ENCODE peak calls at places on chromosomes 12 and 14, in four cellular contexts. H is Calu3; S is activated naive CD8-positive, alpha-beta T cell treated with anti-CD3 and anti-CD28 coated beads, Interleukin-2, amount 50 U/mL, for 24 hours; T is upper lobe of right lung. B is an unnamed sample.

GRCh38 chr12:19070341-19070740 is 59.2 kb upstream of the PLEKHA5 start:
- DNase-seq in S (no peak), T (no peak), H (no peak), B (no peak)

GRCh38 chr12:6965026-6965661 is 5.3 kb downstream of the PHB2 start:
- DNase-seq in S (peak), T (peak), H (peak), B (peak)

GRCh38 chr14:53227154-53227718 is 74.1 kb upstream of the DDHD1 start:
- DNase-seq in S (no peak), H (no peak), T (no peak), B (no peak)

GRCh38 chr12:43937947-43938346 is 102.1 kb downstream of the TMEM117 start:
- DNase-seq in T (no peak), S (peak), H (no peak), B (peak)

GRCh38 chr12:116735951-116736599 is 1.8 kb downstream of the SPRING1 start:
- DNase-seq in H (peak), S (no peak), T (peak), B (no peak)

GRCh38 chr12:17304503-17305347 is 698.8 kb upstream of the LMO3 start:
- DNase-seq in H (no peak), T (no peak), S (no peak), B (no peak)

GRCh38 chr14:95885866-95886265 is 9.2 kb downstream of the TUNAR start:
- DNase-seq in S (no peak), T (no peak), H (peak), B (no peak)

GRCh38 chr12:109459247-109459646 is 17.9 kb downstream of the KCTD10 start:
- DNase-seq in S (no peak), T (no peak), H (no peak), B (no peak)

GRCh38 chr12:14473707-14474287 is 93.9 kb downstream of the PLBD1 start:
- DNase-seq in T (no peak), H (no peak), S (no peak), B (peak)